ENCODE peak calls at places on chromosomes 16 and 17, in eight cellular contexts. One of them, this sample, is unnamed.

GRCh38 chr16:13098536-13098935 is 197.1 kb downstream of the SHISA9 start:
- DNase-seq in AG04449: no peak
- DNase-seq in fibroblast of pulmonary artery: no peak
- DNase-seq in foreskin fibroblast: peak
- DNase-seq in neural progenitor cell: no peak
- DNase-seq in upper lobe of right lung: no peak
- DNase-seq in NB4: no peak
- DNase-seq in B cell: no peak
- DNase-seq in this sample: no peak

GRCh38 chr17:80124351-80124981 is 22.5 kb downstream of the EIF4A3 start:
- DNase-seq in AG04449: no peak
- DNase-seq in fibroblast of pulmonary artery: peak
- DNase-seq in foreskin fibroblast: peak
- DNase-seq in neural progenitor cell: peak
- DNase-seq in upper lobe of right lung: no peak
- DNase-seq in NB4: no peak
- DNase-seq in B cell: no peak
- DNase-seq in this sample: no peak

GRCh38 chr17:77644981-77645380 is 313.5 kb upstream of the TNRC6C start:
- DNase-seq in AG04449: no peak
- DNase-seq in fibroblast of pulmonary artery: no peak
- DNase-seq in foreskin fibroblast: no peak
- DNase-seq in neural progenitor cell: peak
- DNase-seq in upper lobe of right lung: peak
- DNase-seq in NB4: peak
- DNase-seq in B cell: no peak
- DNase-seq in this sample: no peak

GRCh38 chr17:78645421-78646295 is 68.5 kb upstream of the DNAH17 start:
- DNase-seq in AG04449: no peak
- DNase-seq in fibroblast of pulmonary artery: peak
- DNase-seq in foreskin fibroblast: peak
- DNase-seq in neural progenitor cell: no peak
- DNase-seq in upper lobe of right lung: peak
- DNase-seq in NB4: peak
- DNase-seq in B cell: peak
- DNase-seq in this sample: peak

GRCh38 chr16:26391833-26392232 is 674.9 kb upstream of the C16orf82 start:
- DNase-seq in AG04449: no peak
- DNase-seq in fibroblast of pulmonary artery: no peak
- DNase-seq in foreskin fibroblast: no peak
- DNase-seq in neural progenitor cell: no peak
- DNase-seq in upper lobe of right lung: no peak
- DNase-seq in NB4: no peak
- DNase-seq in B cell: no peak
- DNase-seq in this sample: no peak

GRCh38 chr16:23014592-23014991 is 134.7 kb downstream of the USP31 start:
- DNase-seq in AG04449: no peak
- DNase-seq in fibroblast of pulmonary artery: no peak
- DNase-seq in foreskin fibroblast: peak
- DNase-seq in neural progenitor cell: no peak
- DNase-seq in upper lobe of right lung: no peak
- DNase-seq in NB4: peak
- DNase-seq in B cell: no peak
- DNase-seq in this sample: no peak

GRCh38 chr17:80869476-80869875 is 122.2 kb upstream of the CHMP6 start:
- DNase-seq in AG04449: no peak
- DNase-seq in fibroblast of pulmonary artery: no peak
- DNase-seq in foreskin fibroblast: no peak
- DNase-seq in neural progenitor cell: no peak
- DNase-seq in upper lobe of right lung: no peak
- DNase-seq in NB4: no peak
- DNase-seq in B cell: no peak
- DNase-seq in this sample: no peak

GRCh38 chr17:36892112-36892838 is 45.0 kb upstream of the LHX1 start:
- DNase-seq in AG04449: no peak
- DNase-seq in fibroblast of pulmonary artery: no peak
- DNase-seq in foreskin fibroblast: no peak
- DNase-seq in neural progenitor cell: peak
- DNase-seq in upper lobe of right lung: no peak
- DNase-seq in NB4: no peak
- DNase-seq in B cell: no peak
- DNase-seq in this sample: no peak

GRCh38 chr16:58638148-58639036 is 8.8 kb upstream of the CNOT1 start:
- DNase-seq in AG04449: peak
- DNase-seq in fibroblast of pulmonary artery: peak
- DNase-seq in foreskin fibroblast: peak
- DNase-seq in neural progenitor cell: peak
- DNase-seq in upper lobe of right lung: no peak
- DNase-seq in NB4: peak
- DNase-seq in B cell: no peak
- DNase-seq in this sample: no peak

GRCh38 chr17:8122391-8122922 is 1.4 kb downstream of the HES7 start:
- DNase-seq in AG04449: no peak
- DNase-seq in fibroblast of pulmonary artery: no peak
- DNase-seq in foreskin fibroblast: peak
- DNase-seq in neural progenitor cell: peak
- DNase-seq in upper lobe of right lung: no peak
- DNase-seq in NB4: peak
- DNase-seq in B cell: no peak
- DNase-seq in this sample: no peak

GRCh38 chr17:44049294-44050080 is 17.0 kb downstream of the LSM12 start:
- DNase-seq in AG04449: no peak
- DNase-seq in fibroblast of pulmonary artery: no peak
- DNase-seq in foreskin fibroblast: no peak
- DNase-seq in neural progenitor cell: no peak
- DNase-seq in upper lobe of right lung: no peak
- DNase-seq in NB4: no peak
- DNase-seq in B cell: no peak
- DNase-seq in this sample: no peak

GRCh38 chr16:86519649-86520316 is 9.5 kb downstream of the FOXF1 start:
- DNase-seq in AG04449: no peak
- DNase-seq in fibroblast of pulmonary artery: peak
- DNase-seq in foreskin fibroblast: peak
- DNase-seq in neural progenitor cell: peak
- DNase-seq in upper lobe of right lung: peak
- DNase-seq in NB4: peak
- DNase-seq in B cell: peak
- DNase-seq in this sample: peak

GRCh38 chr17:61335845-61336655 is 63.6 kb upstream of the TBX2 start:
- DNase-seq in AG04449: no peak
- DNase-seq in fibroblast of pulmonary artery: no peak
- DNase-seq in foreskin fibroblast: peak
- DNase-seq in neural progenitor cell: no peak
- DNase-seq in upper lobe of right lung: no peak
- DNase-seq in NB4: no peak
- DNase-seq in B cell: no peak
- DNase-seq in this sample: no peak

GRCh38 chr16:30896203-30896889 is at the start of gene CTF1:
- DNase-seq in AG04449: peak
- DNase-seq in fibroblast of pulmonary artery: peak
- DNase-seq in foreskin fibroblast: peak
- DNase-seq in neural progenitor cell: peak
- DNase-seq in upper lobe of right lung: peak
- DNase-seq in NB4: no peak
- DNase-seq in B cell: no peak
- DNase-seq in this sample: no peak

GRCh38 chr16:30053376-30054015 is 12.1 kb upstream of the ALDOA start:
- DNase-seq in AG04449: no peak
- DNase-seq in fibroblast of pulmonary artery: peak
- DNase-seq in foreskin fibroblast: peak
- DNase-seq in neural progenitor cell: no peak
- DNase-seq in upper lobe of right lung: no peak
- DNase-seq in NB4: peak
- DNase-seq in B cell: peak
- DNase-seq in this sample: no peak

GRCh38 chr17:62741290-62741689 is 66.8 kb downstream of the MARCHF10 start:
- DNase-seq in AG04449: no peak
- DNase-seq in fibroblast of pulmonary artery: no peak
- DNase-seq in foreskin fibroblast: no peak
- DNase-seq in neural progenitor cell: no peak
- DNase-seq in upper lobe of right lung: no peak
- DNase-seq in NB4: no peak
- DNase-seq in B cell: no peak
- DNase-seq in this sample: no peak

GRCh38 chr17:41377546-41377945 is 4.6 kb downstream of the KRT34 start:
- DNase-seq in AG04449: no peak
- DNase-seq in fibroblast of pulmonary artery: peak
- DNase-seq in foreskin fibroblast: peak
- DNase-seq in neural progenitor cell: no peak
- DNase-seq in upper lobe of right lung: no peak
- DNase-seq in NB4: no peak
- DNase-seq in B cell: no peak
- DNase-seq in this sample: no peak

GRCh38 chr17:63946440-63947363 is 14.6 kb upstream of the CD79B start:
- DNase-seq in AG04449: no peak
- DNase-seq in fibroblast of pulmonary artery: peak
- DNase-seq in foreskin fibroblast: peak
- DNase-seq in neural progenitor cell: peak
- DNase-seq in upper lobe of right lung: no peak
- DNase-seq in NB4: peak
- DNase-seq in B cell: peak
- DNase-seq in this sample: peak

GRCh38 chr16:56301391-56301850 is 110.1 kb downstream of the GNAO1 start:
- DNase-seq in AG04449: peak
- DNase-seq in fibroblast of pulmonary artery: no peak
- DNase-seq in foreskin fibroblast: peak
- DNase-seq in neural progenitor cell: no peak
- DNase-seq in upper lobe of right lung: no peak
- DNase-seq in NB4: no peak
- DNase-seq in B cell: no peak
- DNase-seq in this sample: no peak

DNA sequence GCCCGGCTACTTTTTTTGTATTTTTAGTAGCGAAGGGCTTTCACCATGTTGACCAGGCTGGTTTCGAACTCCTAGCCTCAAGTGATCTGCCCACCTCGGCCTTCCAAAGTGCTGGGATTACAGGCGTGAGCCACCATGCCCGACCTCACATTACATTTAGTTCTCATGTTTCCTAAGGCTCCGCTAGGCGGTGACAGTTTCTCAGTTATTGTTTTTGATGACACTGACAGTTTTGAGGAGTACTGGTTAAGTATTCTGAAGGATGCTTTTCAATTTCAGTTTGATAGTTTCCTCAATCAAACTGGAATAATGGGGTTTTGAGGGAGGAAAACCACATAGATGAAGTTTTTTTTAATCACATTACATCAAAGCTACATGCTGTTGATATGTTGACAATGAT is 1028.5 kb downstream of the CDH8 start:
- DNase-seq in AG04449: no peak
- DNase-seq in fibroblast of pulmonary artery: no peak
- DNase-seq in foreskin fibroblast: no peak
- DNase-seq in neural progenitor cell: no peak
- DNase-seq in upper lobe of right lung: no peak
- DNase-seq in NB4: no peak
- DNase-seq in B cell: no peak
- DNase-seq in this sample: no peak
- TF ChIP-seq CTCF in AG04449: no peak
- TF ChIP-seq CTCF in fibroblast of pulmonary artery: no peak
- TF ChIP-seq CTCF in foreskin fibroblast: no peak
- TF ChIP-seq CTCF in neural progenitor cell: peak
- TF ChIP-seq CTCF in upper lobe of right lung: no peak
- TF ChIP-seq CTCF in NB4: no peak
- TF ChIP-seq CTCF in B cell: no peak
- TF ChIP-seq CTCF in this sample: no peak

GRCh38 chr17:73304971-73305786 is 6.6 kb downstream of the CDC42EP4 start:
- DNase-seq in AG04449: no peak
- DNase-seq in fibroblast of pulmonary artery: peak
- DNase-seq in foreskin fibroblast: peak
- DNase-seq in neural progenitor cell: peak
- DNase-seq in upper lobe of right lung: peak
- DNase-seq in NB4: no peak
- DNase-seq in B cell: no peak
- DNase-seq in this sample: no peak
- TF ChIP-seq CTCF in AG04449: peak
- TF ChIP-seq CTCF in fibroblast of pulmonary artery: peak
- TF ChIP-seq CTCF in foreskin fibroblast: peak
- TF ChIP-seq CTCF in neural progenitor cell: peak
- TF ChIP-seq CTCF in upper lobe of right lung: peak
- TF ChIP-seq CTCF in NB4: no peak
- TF ChIP-seq CTCF in B cell: no peak
- TF ChIP-seq CTCF in this sample: no peak

GRCh38 chr16:52455549-52456277 is 91.2 kb downstream of the TOX3 start:
- DNase-seq in AG04449: no peak
- DNase-seq in fibroblast of pulmonary artery: no peak
- DNase-seq in foreskin fibroblast: no peak
- DNase-seq in neural progenitor cell: no peak
- DNase-seq in upper lobe of right lung: no peak
- DNase-seq in NB4: no peak
- DNase-seq in B cell: no peak
- DNase-seq in this sample: no peak

GRCh38 chr16:52450241-52450640 is 96.7 kb downstream of the TOX3 start:
- DNase-seq in AG04449: no peak
- DNase-seq in fibroblast of pulmonary artery: no peak
- DNase-seq in foreskin fibroblast: no peak
- DNase-seq in neural progenitor cell: no peak
- DNase-seq in upper lobe of right lung: no peak
- DNase-seq in NB4: no peak
- DNase-seq in B cell: no peak
- DNase-seq in this sample: no peak

GRCh38 chr16:52453661-52454060 is 93.3 kb downstream of the TOX3 start:
- DNase-seq in AG04449: no peak
- DNase-seq in fibroblast of pulmonary artery: no peak
- DNase-seq in foreskin fibroblast: no peak
- DNase-seq in neural progenitor cell: no peak
- DNase-seq in upper lobe of right lung: no peak
- DNase-seq in NB4: no peak
- DNase-seq in B cell: no peak
- DNase-seq in this sample: no peak

GRCh38 chr16:52450906-52451305 is 96.0 kb downstream of the TOX3 start:
- DNase-seq in AG04449: no peak
- DNase-seq in fibroblast of pulmonary artery: no peak
- DNase-seq in foreskin fibroblast: no peak
- DNase-seq in neural progenitor cell: no peak
- DNase-seq in upper lobe of right lung: no peak
- DNase-seq in NB4: no peak
- DNase-seq in B cell: no peak
- DNase-seq in this sample: no peak

DNA sequence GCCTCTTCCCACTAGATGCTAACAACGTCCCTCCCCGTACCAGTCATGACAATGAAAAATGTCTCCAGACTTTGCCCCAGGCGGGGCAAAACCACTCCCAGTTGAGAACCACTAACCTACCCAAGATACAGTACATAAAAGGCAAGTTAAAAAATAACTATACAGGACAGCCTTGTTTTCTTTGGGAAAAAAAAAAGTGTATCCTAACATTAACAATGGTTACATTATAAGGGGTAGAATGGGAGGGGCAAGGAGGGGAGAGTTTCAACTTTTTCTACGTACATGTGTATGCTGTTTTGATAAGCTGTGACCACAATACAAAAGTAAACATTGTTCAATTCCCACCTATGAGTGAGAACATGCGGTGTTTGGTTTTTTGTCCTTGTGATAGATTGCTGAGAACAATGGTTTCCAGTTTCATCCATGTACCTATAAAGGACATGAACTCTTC is 94.9 kb downstream of the TOX3 start:
- DNase-seq in AG04449: no peak
- DNase-seq in fibroblast of pulmonary artery: no peak
- DNase-seq in foreskin fibroblast: no peak
- DNase-seq in neural progenitor cell: no peak
- DNase-seq in upper lobe of right lung: no peak
- DNase-seq in NB4: no peak
- DNase-seq in B cell: no peak
- DNase-seq in this sample: no peak
- TF ChIP-seq CTCF in AG04449: no peak
- TF ChIP-seq CTCF in fibroblast of pulmonary artery: no peak
- TF ChIP-seq CTCF in foreskin fibroblast: no peak
- TF ChIP-seq CTCF in neural progenitor cell: no peak
- TF ChIP-seq CTCF in upper lobe of right lung: no peak
- TF ChIP-seq CTCF in NB4: no peak
- TF ChIP-seq CTCF in B cell: no peak
- TF ChIP-seq CTCF in this sample: no peak

GRCh38 chr16:53198933-53199332 is 144.1 kb downstream of the CHD9 start:
- DNase-seq in AG04449: no peak
- DNase-seq in fibroblast of pulmonary artery: no peak
- DNase-seq in foreskin fibroblast: no peak
- DNase-seq in neural progenitor cell: no peak
- DNase-seq in upper lobe of right lung: no peak
- DNase-seq in NB4: no peak
- DNase-seq in B cell: no peak
- DNase-seq in this sample: no peak
- TF ChIP-seq CTCF in AG04449: no peak
- TF ChIP-seq CTCF in fibroblast of pulmonary artery: no peak
- TF ChIP-seq CTCF in foreskin fibroblast: no peak
- TF ChIP-seq CTCF in neural progenitor cell: no peak
- TF ChIP-seq CTCF in upper lobe of right lung: no peak
- TF ChIP-seq CTCF in NB4: no peak
- TF ChIP-seq CTCF in B cell: no peak
- TF ChIP-seq CTCF in this sample: no peak